ENCODE peak calls at places on chromosomes 13 and 19, in nine cellular contexts. Y, R, Z, N, V, L, E, W and M are unnamed samples.

GRCh38 chr13:19184176-19184575 is 2.6 kb upstream of the TUBA3C start:
- DNase-seq in Y (no peak), E (no peak), W (no peak), V (no peak), R (no peak), Z (no peak), N (no peak), L (no peak), M (no peak)

GRCh38 chr13:49622174-49622946 is 5.9 kb upstream of the ARL11 start:
- DNase-seq in N (no peak), Y (peak; percentile 79), Z (no peak), V (peak; percentile 69), W (no peak), R (no peak), L (no peak), E (no peak), M (no peak)

GRCh38 chr13:93230466-93230865 is 3.9 kb downstream of the GPC6 start:
- DNase-seq in W (no peak), Y (no peak), L (no peak), V (peak; percentile 83), N (no peak), Z (no peak), E (peak; percentile 67), R (no peak), M (no peak)

GRCh38 chr13:26971990-26972888 is 199.4 kb downstream of the USP12 start:
- DNase-seq in W (no peak), N (no peak), E (no peak), V (no peak), Y (no peak), Z (peak; percentile 50), L (no peak), R (peak; percentile 70), M (no peak)

GRCh38 chr19:3785938-3786824 is at the start of gene MATK:
- DNase-seq in E (no peak), N (no peak), V (no peak), R (peak; percentile 62), W (no peak), Z (no peak), Y (no peak), L (no peak), M (no peak)

GRCh38 chr19:51478381-51479285 is at the start of gene CEACAM18:
- DNase-seq in N (no peak), Y (no peak), E (no peak), L (no peak), W (no peak), V (no peak), Z (no peak), R (no peak), M (no peak)

GRCh38 chr13:73661066-73661465 is 473.1 kb downstream of the KLF12 start:
- DNase-seq in L (no peak), Z (no peak), E (no peak), N (no peak), R (no peak), Y (no peak), W (no peak), V (no peak), M (no peak)

GRCh38 chr19:3479819-3480215 is 508 bp downstream of the SMIM24 start:
- DNase-seq in V (no peak), L (no peak), N (no peak), E (no peak), R (peak; percentile 64), W (no peak), Y (no peak), Z (peak; percentile 35), M (no peak)

GRCh38 chr13:51035469-51035868 is 75.6 kb downstream of the C13orf42 start:
- DNase-seq in E (no peak), W (no peak), Z (no peak), Y (no peak), V (no peak), R (peak; percentile 10), L (no peak), N (no peak), M (no peak)

GRCh38 chr19:49555600-49556411 is 24.6 kb downstream of the NOSIP start:
- DNase-seq in Z (peak; percentile 40), N (no peak), W (peak; percentile 77), Y (no peak), E (no peak), L (peak; percentile 62), V (peak; percentile 56), R (peak; percentile 95), M (peak; percentile 81)

GRCh38 chr19:12774588-12775555 is at the start of gene HOOK2:
- DNase-seq in L (no peak), E (no peak), R (peak; percentile 93), Z (peak; percentile 33), N (no peak), Y (peak; percentile 66), W (peak; percentile 19), V (no peak), M (no peak)

GRCh38 chr19:16626796-16627193 is 1.2 kb downstream of the MED26 start:
- DNase-seq in N (no peak), Y (no peak), V (no peak), Z (no peak), R (no peak), E (no peak), L (no peak), W (no peak), M (no peak)

GRCh38 chr13:97226788-97227627 is 4.9 kb downstream of the MBNL2 start:
- DNase-seq in V (peak; percentile 74), E (no peak), Y (no peak), L (no peak), R (no peak), W (no peak), N (no peak), Z (peak; percentile 63), M (no peak)
- H3K4me3 ChIP-seq in V (no peak overlapping the region), E (no peak overlapping the region), Y (peak overlapping the region; percentile 6), L (peak overlapping the region; percentile 83), R (no peak overlapping the region), W (peak overlapping the region; percentile 59), N (peak overlapping the region; percentile 33), Z (peak overlapping the region; percentile 24), M (peak overlapping the region; percentile 13)

DNA sequence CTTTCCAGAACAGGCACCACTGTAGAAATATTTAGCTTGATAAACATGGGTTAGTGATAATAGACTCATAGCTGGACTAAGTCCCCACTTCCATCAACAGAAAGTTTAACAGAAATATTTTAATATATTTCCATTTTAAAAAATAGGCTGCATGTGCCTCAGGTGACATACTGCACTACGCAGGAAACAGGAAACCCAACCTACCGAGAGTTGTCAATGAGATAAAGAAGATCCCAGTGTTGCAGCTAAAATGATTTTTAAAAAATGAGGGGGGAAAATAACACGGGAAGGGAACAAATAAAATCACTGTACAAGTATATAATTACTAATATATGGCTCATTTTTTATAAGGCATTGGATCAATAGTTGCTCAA is 154.8 kb downstream of the TBC1D4 start:
- DNase-seq in L (no peak), Y (no peak), Z (no peak), V (no peak), W (no peak), R (no peak), E (no peak), N (no peak), M (no peak)
- H3K4me3 ChIP-seq in L (peak overlapping the region; percentile 17), Y (no peak overlapping the region), Z (peak overlapping the region; percentile 66), V (no peak overlapping the region), W (no peak overlapping the region), R (no peak overlapping the region), E (no peak overlapping the region), N (no peak overlapping the region), M (peak overlapping the region; percentile 89)

GRCh38 chr13:40401911-40402776 is 264.3 kb downstream of the FOXO1 start:
- DNase-seq in L (peak; percentile 98), N (peak; percentile 79), W (peak; percentile 99), Y (peak; percentile 97), E (peak; percentile 86), R (no peak), Z (peak; percentile 85), V (peak; percentile 99), M (no peak)

GRCh38 chr13:40404967-40405716 is 261.3 kb downstream of the FOXO1 start:
- DNase-seq in Y (no peak), W (no peak), R (no peak), Z (no peak), L (no peak), E (no peak), V (no peak), N (no peak), M (no peak)

GRCh38 chr13:40404407-40404806 is 262.0 kb downstream of the FOXO1 start:
- DNase-seq in Z (no peak), L (no peak), Y (no peak), N (no peak), W (no peak), E (no peak), R (no peak), V (no peak), M (no peak)

GRCh38 chr13:40403509-40404241 is 262.8 kb downstream of the FOXO1 start:
- DNase-seq in L (no peak), Z (no peak), V (no peak), N (no peak), R (no peak), W (no peak), Y (peak; percentile 32), E (no peak), M (no peak)

DNA sequence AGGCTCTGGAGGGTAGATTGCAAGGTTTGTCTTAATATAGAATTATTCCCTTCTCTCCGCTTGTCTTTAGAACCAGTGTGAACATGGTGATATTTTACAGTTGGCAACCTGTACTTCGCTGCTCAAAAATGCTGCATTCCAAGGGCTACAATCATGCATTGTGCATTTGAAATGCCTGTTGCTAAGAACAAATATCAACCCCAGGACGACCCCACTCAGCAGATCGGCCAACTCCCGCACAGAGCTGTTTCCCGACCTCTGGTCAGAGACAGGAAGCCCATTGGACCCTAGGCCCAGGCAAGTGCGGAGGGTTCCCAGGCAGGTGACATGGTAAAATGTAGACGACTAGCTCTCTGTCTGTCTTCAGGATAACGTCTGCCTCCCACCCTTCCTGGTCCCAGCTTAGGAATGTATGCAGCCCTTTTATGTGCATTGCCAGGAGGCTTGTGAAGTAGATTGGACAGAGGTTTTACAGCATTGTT is 263.5 kb downstream of the FOXO1 start:
- DNase-seq in V (peak; percentile 91), L (no peak), E (no peak), Z (no peak), Y (no peak), W (no peak), N (no peak), R (no peak), M (no peak)
- H3K4me3 ChIP-seq in V (peak overlapping the region; percentile 7), L (no peak overlapping the region), E (no peak overlapping the region), Z (no peak overlapping the region), Y (no peak overlapping the region), W (no peak overlapping the region), N (no peak overlapping the region), R (no peak overlapping the region), M (no peak overlapping the region)

GRCh38 chr19:17843908-17844490 is 3.8 kb downstream of the JAK3 start:
- DNase-seq in L (no peak), R (no peak), N (no peak), E (no peak), Y (no peak), W (no peak), V (no peak), Z (no peak), M (no peak)

GRCh38 chr19:17843428-17843827 is 4.4 kb downstream of the JAK3 start:
- DNase-seq in N (no peak), V (no peak), W (no peak), Y (no peak), R (no peak), L (no peak), Z (no peak), E (no peak), M (no peak)

GRCh38 chr19:17841371-17841809 is 6.4 kb downstream of the JAK3 start:
- DNase-seq in Z (no peak), R (no peak), N (no peak), V (no peak), L (no peak), W (no peak), Y (no peak), E (no peak), M (no peak)

GRCh38 chr19:17841810-17842662 is 5.7 kb downstream of the JAK3 start:
- DNase-seq in L (peak; percentile 74), Y (peak; percentile 78), V (peak; percentile 91), E (no peak), W (peak; percentile 80), R (peak; percentile 99), N (no peak), Z (peak; percentile 58), M (peak; percentile 47)

GRCh38 chr19:17842663-17843313 is 5.0 kb downstream of the JAK3 start:
- DNase-seq in E (no peak), Y (no peak), W (no peak), R (no peak), Z (no peak), V (no peak), N (no peak), L (no peak), M (no peak)
- H3K4me3 ChIP-seq in E (peak overlapping the region; percentile 13), Y (peak overlapping the region; percentile 36), W (peak overlapping the region; percentile 40), R (peak overlapping the region; percentile 64), Z (no peak overlapping the region), V (peak overlapping the region; percentile 37), N (peak overlapping the region; percentile 52), L (peak overlapping the region; percentile 28), M (peak overlapping the region; percentile 65)